ENCODE peak calls at places on chromosomes 6 and 20, in ten cellular contexts. B, F, C, S, T, R, Y, O, X and K are unnamed samples.

GRCh38 chr20:38343798-38344701 is 2.2 kb upstream of the LBP start:
- DNase-seq in B (no peak), F (no peak), C (no peak), S (no peak), T (no peak), R (no peak), Y (no peak), O (no peak), X (no peak), K (no peak)

GRCh38 chr6:21598662-21599061 is 5.1 kb downstream of the SOX4 start:
- DNase-seq in B (no peak), F (no peak), C (no peak), S (no peak), T (no peak), R (no peak), Y (no peak), O (no peak), X (peak), K (no peak)

GRCh38 chr6:11734861-11735652 is 43.5 kb downstream of the ADTRP start:
- DNase-seq in B (no peak), F (no peak), C (no peak), S (no peak), T (no peak), R (no peak), Y (no peak), O (no peak), X (no peak), K (no peak)

GRCh38 chr6:163991326-163991725 is 576.8 kb downstream of the QKI start:
- DNase-seq in B (no peak), F (no peak), C (no peak), S (no peak), T (no peak), R (no peak), Y (no peak), O (no peak), X (no peak), K (no peak)

GRCh38 chr6:29941916-29942274 is 437 bp upstream of the HLA-A start:
- DNase-seq in B (no peak), F (no peak), C (no peak), S (no peak), T (no peak), R (no peak), Y (no peak), O (no peak), X (no peak), K (no peak)

GRCh38 chr6:158912591-158912990 is 87.4 kb downstream of the RSPH3 start:
- DNase-seq in B (no peak), F (no peak), C (no peak), S (no peak), T (no peak), R (no peak), Y (no peak), O (no peak), X (no peak), K (no peak)

GRCh38 chr20:35404614-35405259 is 7.0 kb downstream of the UQCC1 start:
- DNase-seq in B (no peak), F (no peak), C (no peak), S (no peak), T (no peak), R (no peak), Y (no peak), O (no peak), X (no peak), K (no peak)

GRCh38 chr20:62704341-62704948 is 4.2 kb upstream of the NTSR1 start:
- DNase-seq in B (peak), F (no peak), C (peak), S (no peak), T (no peak), R (peak), Y (peak), O (no peak), X (peak), K (no peak)

GRCh38 chr20:49979030-49979832 is 3.5 kb upstream of the SNAI1 start:
- DNase-seq in B (no peak), F (peak), C (peak), S (peak), T (peak), R (peak), Y (peak), O (peak), X (peak), K (no peak)

GRCh38 chr6:57173056-57173885 is 1.1 kb downstream of the BAG2 start:
- DNase-seq in B (no peak), F (no peak), C (no peak), S (peak), T (peak), R (peak), Y (peak), O (no peak), X (peak), K (no peak)

GRCh38 chr6:87731818-87732661 is 30.0 kb upstream of the AKIRIN2 start:
- DNase-seq in B (peak), F (peak), C (peak), S (no peak), T (no peak), R (peak), Y (peak), O (no peak), X (peak), K (no peak)

GRCh38 chr6:133889557-133890301 is 816 bp downstream of the TCF21 start:
- DNase-seq in B (no peak), F (no peak), C (no peak), S (no peak), T (peak), R (no peak), Y (no peak), O (no peak), X (peak), K (peak)

GRCh38 chr20:53691060-53691810 is 97.6 kb upstream of the ZNF217 start:
- DNase-seq in B (no peak), F (no peak), C (no peak), S (no peak), T (no peak), R (no peak), Y (no peak), O (no peak), X (peak), K (no peak)

GRCh38 chr6:160005861-160006540 is 37.1 kb downstream of the IGF2R start:
- DNase-seq in B (no peak), F (no peak), C (no peak), S (no peak), T (no peak), R (peak), Y (no peak), O (no peak), X (peak), K (peak)

GRCh38 chr20:61929561-61929960 is 136.1 kb downstream of the TAF4 start:
- DNase-seq in B (no peak), F (no peak), C (no peak), S (no peak), T (no peak), R (peak), Y (no peak), O (no peak), X (no peak), K (peak)

GRCh38 chr6:134114489-134114888 is 62.1 kb upstream of the SLC2A12 start:
- DNase-seq in B (no peak), F (no peak), C (no peak), S (no peak), T (no peak), R (no peak), Y (no peak), O (no peak), X (no peak), K (no peak)